ENCODE peak calls at places on chromosome 16, in four cellular contexts. One of them, this sample, is unnamed. For H3K36me3, the result is how much of the 10 kb centered on the place peaks cover.

GRCh38 chr16:88746511-88746910 is 38.5 kb downstream of the PIEZO1 start:
- DNase-seq in H1: no peak
- DNase-seq in HepG2: no peak
- DNase-seq in K562: no peak
- DNase-seq in this sample: no peak

GRCh38 chr16:54985668-54986067 is 55.0 kb downstream of the IRX5 start:
- DNase-seq in H1: no peak
- DNase-seq in HepG2: no peak
- DNase-seq in K562: no peak
- DNase-seq in this sample: no peak

GRCh38 chr16:22670551-22670970 is 143.4 kb upstream of the HS3ST2 start:
- DNase-seq in H1: peak
- DNase-seq in HepG2: peak
- DNase-seq in K562: peak
- DNase-seq in this sample: peak

GRCh38 chr16:75385507-75386152 is 47.7 kb downstream of the CFDP1 start:
- DNase-seq in H1: no peak
- DNase-seq in HepG2: peak
- DNase-seq in K562: peak
- DNase-seq in this sample: peak

GRCh38 chr16:10992112-10992511 is 47.7 kb downstream of the CLEC16A start:
- DNase-seq in H1: no peak
- DNase-seq in HepG2: no peak
- DNase-seq in K562: no peak
- DNase-seq in this sample: no peak

GRCh38 chr16:89556750-89557149 is 3.7 kb upstream of the RPL13 start:
- DNase-seq in H1: no peak
- DNase-seq in HepG2: no peak
- DNase-seq in K562: no peak
- DNase-seq in this sample: no peak

GRCh38 chr16:29024280-29024679 is 39.4 kb downstream of the LAT start:
- DNase-seq in H1: no peak
- DNase-seq in HepG2: no peak
- DNase-seq in K562: no peak
- DNase-seq in this sample: no peak

GRCh38 chr16:88864099-88864498 is 2.4 kb downstream of the PABPN1L start:
- DNase-seq in H1: no peak
- DNase-seq in HepG2: no peak
- DNase-seq in K562: no peak
- DNase-seq in this sample: no peak

GRCh38 chr16:74720579-74720978 is 19.9 kb upstream of the MLKL start:
- DNase-seq in H1: no peak
- DNase-seq in HepG2: no peak
- DNase-seq in K562: no peak
- DNase-seq in this sample: no peak

GRCh38 chr16:88978608-88979346 is 1.8 kb upstream of the CBFA2T3 start:
- DNase-seq in H1: no peak
- DNase-seq in HepG2: no peak
- DNase-seq in K562: peak
- DNase-seq in this sample: no peak

GRCh38 chr16:49543315-49543946 is 169.8 kb downstream of the C16orf78 start:
- DNase-seq in H1: no peak
- DNase-seq in HepG2: no peak
- DNase-seq in K562: no peak
- DNase-seq in this sample: no peak

GRCh38 chr16:17362946-17363345 is 107.8 kb downstream of the XYLT1 start:
- DNase-seq in H1: no peak
- DNase-seq in HepG2: no peak
- DNase-seq in K562: no peak
- DNase-seq in this sample: no peak

GRCh38 chr16:28279006-28279405 is 13.3 kb upstream of the SBK1 start:
- DNase-seq in H1: no peak
- DNase-seq in HepG2: no peak
- DNase-seq in K562: no peak
- DNase-seq in this sample: no peak

DNA sequence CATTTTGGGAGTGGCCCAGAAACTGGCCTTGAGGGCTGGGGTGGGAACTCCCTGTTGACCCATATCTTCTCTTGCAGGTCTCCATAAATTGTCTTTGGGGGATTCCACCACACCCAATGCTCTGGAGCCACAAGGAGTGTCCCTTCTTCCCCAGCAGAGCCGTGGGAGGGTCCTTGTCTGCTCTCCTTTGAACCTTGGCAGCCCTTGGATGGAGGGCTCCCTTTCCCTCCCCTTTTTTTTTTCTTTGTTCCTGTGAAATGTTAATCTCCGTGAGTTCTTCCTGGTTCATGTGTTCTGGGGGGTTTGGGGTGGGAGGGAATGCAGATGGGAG is 6.3 kb downstream of the ELOB start:
- DNase-seq in H1: no peak
- DNase-seq in HepG2: no peak
- DNase-seq in K562: no peak
- DNase-seq in this sample: no peak
- H3K36me3 ChIP-seq in H1: half or more
- H3K36me3 ChIP-seq in HepG2: half or more
- H3K36me3 ChIP-seq in K562: half or more
- H3K36me3 ChIP-seq in this sample: half or more

GRCh38 chr16:25035494-25036405 is 20.6 kb upstream of the ARHGAP17 start:
- DNase-seq in H1: no peak
- DNase-seq in HepG2: no peak
- DNase-seq in K562: no peak
- DNase-seq in this sample: no peak

GRCh38 chr16:25036561-25036960 is 21.4 kb upstream of the ARHGAP17 start:
- DNase-seq in H1: no peak
- DNase-seq in HepG2: no peak
- DNase-seq in K562: no peak
- DNase-seq in this sample: no peak

GRCh38 chr16:25031441-25032307 is 16.5 kb upstream of the ARHGAP17 start:
- DNase-seq in H1: peak
- DNase-seq in HepG2: peak
- DNase-seq in K562: peak
- DNase-seq in this sample: peak

GRCh38 chr16:25034916-25035315 is 19.7 kb upstream of the ARHGAP17 start:
- DNase-seq in H1: no peak
- DNase-seq in HepG2: no peak
- DNase-seq in K562: no peak
- DNase-seq in this sample: no peak

GRCh38 chr16:25033852-25034251 is 18.7 kb upstream of the ARHGAP17 start:
- DNase-seq in H1: no peak
- DNase-seq in HepG2: no peak
- DNase-seq in K562: no peak
- DNase-seq in this sample: no peak
- TF ChIP-seq EZH2 in H1: no peak
- TF ChIP-seq EZH2 in HepG2: no peak
- TF ChIP-seq EZH2 in K562: no peak
- TF ChIP-seq EZH2 in this sample: no peak

DNA sequence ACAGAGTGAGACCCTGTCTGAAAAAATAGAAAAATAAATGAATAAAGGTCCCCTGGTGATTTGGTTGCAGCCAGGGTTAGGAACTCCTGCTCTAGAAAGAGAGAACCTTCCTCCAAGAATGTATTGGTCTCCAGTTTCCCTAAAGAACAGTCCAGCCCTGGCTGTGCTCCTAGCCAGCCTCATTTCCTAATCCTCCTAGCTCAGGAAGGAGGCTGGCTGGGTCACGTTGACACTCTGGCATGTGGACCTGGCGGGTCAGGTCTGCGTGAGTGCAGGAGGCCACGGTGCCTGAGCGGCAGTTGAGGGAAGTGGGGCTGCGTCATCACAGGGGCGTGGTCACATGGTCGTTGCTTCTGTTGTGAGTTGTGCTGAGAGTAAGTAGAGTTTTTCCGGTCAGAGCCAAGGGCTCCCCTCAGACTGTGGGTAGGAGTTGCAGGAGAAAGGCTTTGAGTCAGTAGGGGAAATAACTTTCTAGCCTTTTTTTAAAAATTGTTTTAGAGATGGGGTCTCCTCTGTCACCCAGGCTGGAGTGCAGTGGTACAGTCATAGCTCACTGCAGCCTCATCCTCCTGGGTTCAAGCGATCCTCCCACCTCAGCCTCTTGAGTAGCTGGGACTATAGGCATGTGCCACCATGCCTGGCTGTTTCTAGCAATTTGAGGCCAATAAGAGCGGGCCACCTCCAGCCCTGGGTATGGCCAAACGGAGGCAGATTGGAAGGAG is 194.0 kb upstream of the CIBAR2 start:
- DNase-seq in H1: no peak
- DNase-seq in HepG2: peak
- DNase-seq in K562: peak
- DNase-seq in this sample: peak
- TF ChIP-seq CEBPB in H1: no peak
- TF ChIP-seq CEBPB in HepG2: peak
- TF ChIP-seq CEBPB in K562: no peak
- TF ChIP-seq CEBPB in this sample: no peak

GRCh38 chr16:15886078-15886477 is 2.3 kb downstream of the CEP20 start:
- DNase-seq in H1: no peak
- DNase-seq in HepG2: no peak
- DNase-seq in K562: no peak
- DNase-seq in this sample: no peak
- H3K36me3 ChIP-seq in H1: under half
- H3K36me3 ChIP-seq in HepG2: under half
- H3K36me3 ChIP-seq in K562: under half
- H3K36me3 ChIP-seq in this sample: under half

DNA sequence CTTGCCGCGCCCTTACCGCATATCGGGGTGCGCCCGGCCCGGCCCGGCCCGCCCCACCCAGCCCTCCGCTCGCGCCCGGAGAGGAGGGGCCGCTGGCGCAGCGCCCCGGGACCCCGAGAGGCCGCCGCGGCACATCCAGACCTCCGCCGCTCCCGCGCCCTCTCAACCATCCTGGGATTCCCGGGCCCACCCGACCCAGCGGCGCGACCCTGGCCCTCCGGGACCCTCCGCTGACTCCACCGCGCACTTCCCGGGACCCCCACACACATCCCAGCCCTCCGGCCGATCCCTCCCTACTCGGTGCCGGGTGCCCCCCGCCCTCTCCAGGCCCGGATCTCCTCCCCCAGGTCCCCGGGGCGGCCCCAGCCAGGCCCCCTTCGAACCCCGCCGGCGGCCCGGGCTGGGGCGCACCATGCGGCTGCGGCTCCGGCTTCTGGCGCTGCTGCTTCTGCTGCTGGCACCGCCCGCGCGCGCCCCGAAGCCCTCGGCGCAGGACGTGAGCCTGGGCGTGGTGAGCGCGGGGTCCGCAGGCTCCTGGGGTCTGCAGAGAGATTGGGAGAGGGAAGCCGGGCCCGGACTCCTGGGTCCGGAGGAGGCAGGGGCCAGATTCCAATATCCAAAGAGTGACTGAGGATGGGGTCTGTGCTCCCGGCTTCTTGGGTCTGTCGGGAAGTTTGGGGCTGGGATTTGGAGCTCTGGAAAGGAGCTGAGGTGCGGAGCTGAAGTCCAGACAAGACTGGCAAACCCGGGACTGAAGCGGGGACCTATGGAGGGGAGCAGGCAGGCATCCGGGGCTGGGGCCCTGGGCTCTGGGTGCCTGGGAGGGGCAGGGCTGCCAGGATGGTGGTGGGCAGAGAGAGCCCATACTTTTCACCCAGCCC is at the start of gene MMP25:
- DNase-seq in H1: peak
- DNase-seq in HepG2: no peak
- DNase-seq in K562: no peak
- DNase-seq in this sample: no peak
- TF ChIP-seq EZH2 in H1: no peak
- TF ChIP-seq EZH2 in HepG2: no peak
- TF ChIP-seq EZH2 in K562: no peak
- TF ChIP-seq EZH2 in this sample: no peak

DNA sequence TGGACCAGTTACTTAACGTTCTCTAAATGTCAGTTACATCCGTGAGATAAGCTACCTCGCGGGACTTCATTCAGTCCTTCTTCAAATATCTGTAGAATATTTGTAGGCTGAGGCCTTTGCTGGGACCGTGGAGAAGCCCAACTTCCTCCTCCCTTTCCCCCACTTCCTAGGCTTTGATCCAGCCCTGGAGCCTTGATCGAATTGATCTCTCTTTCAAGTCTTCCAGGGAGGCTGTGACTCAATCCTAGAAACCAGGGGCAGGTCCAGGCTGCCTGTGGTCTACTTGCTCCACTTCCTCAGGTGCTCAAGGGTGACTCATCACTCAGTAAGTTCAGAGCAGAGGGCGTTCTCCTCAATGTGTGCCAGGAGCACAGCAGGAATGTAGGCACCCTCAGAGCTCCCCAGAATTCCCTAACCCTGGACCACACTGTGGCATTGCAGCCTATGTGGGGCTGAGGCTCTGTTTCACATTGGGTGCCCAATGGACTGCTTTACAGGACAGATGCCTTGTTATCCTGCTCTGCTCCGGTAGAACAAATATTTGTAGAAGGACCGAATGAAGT is 11.2 kb upstream of the CEP20 start:
- DNase-seq in H1: no peak
- DNase-seq in HepG2: peak
- DNase-seq in K562: peak
- DNase-seq in this sample: peak
- TF ChIP-seq CEBPB in H1: no peak
- TF ChIP-seq CEBPB in HepG2: peak
- TF ChIP-seq CEBPB in K562: peak
- TF ChIP-seq CEBPB in this sample: peak

GRCh38 chr16:35252356-35252936 is 1793.0 kb downstream of the TP53TG3F start:
- DNase-seq in H1: no peak
- DNase-seq in HepG2: no peak
- DNase-seq in K562: no peak
- DNase-seq in this sample: no peak

GRCh38 chr16:35255186-35255803 is 1795.9 kb downstream of the TP53TG3F start:
- DNase-seq in H1: no peak
- DNase-seq in HepG2: no peak
- DNase-seq in K562: no peak
- DNase-seq in this sample: no peak

GRCh38 chr16:35258381-35258780 is 1799.0 kb downstream of the TP53TG3F start:
- DNase-seq in H1: no peak
- DNase-seq in HepG2: no peak
- DNase-seq in K562: no peak
- DNase-seq in this sample: no peak

DNA sequence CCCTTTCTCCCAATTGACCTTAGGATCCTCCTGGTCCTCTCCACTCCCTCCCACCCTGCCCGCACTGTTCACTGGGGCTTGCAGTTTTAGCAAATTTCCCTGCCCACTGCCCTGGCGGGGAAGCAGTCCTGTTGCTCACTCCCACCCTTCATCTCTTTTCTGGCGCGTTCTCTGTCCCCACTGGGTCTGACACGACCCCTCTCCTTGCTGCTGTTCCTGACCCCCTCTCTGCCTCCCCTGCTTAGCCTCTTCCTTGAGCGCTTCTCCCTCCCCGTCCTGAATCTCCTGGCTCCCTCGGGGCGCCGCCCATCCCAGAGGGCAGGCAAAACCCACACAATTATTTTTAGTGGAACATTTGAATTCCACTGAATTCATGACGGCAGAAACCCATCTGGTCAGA is 1796.4 kb downstream of the TP53TG3F start:
- DNase-seq in H1: no peak
- DNase-seq in HepG2: no peak
- DNase-seq in K562: no peak
- DNase-seq in this sample: no peak
- H3K36me3 ChIP-seq in H1: under half
- H3K36me3 ChIP-seq in HepG2: under half
- H3K36me3 ChIP-seq in K562: under half
- H3K36me3 ChIP-seq in this sample: under half